ENCODE peak calls at places on chromosomes 1 and 21, in seven cellular contexts. V is NB4, X is tibial artery, F is body of pancreas, W is breast epithelium, U is BJ, L is cardiac fibroblast. Z is an unnamed sample.

GRCh38 chr1:108034396-108034795 is 69.4 kb upstream of the VAV3 start:
- DNase-seq in L (no peak), X (no peak), F (no peak), V (no peak), U (no peak), W (no peak), Z (peak)

GRCh38 chr1:3783651-3784474 is 11.3 kb downstream of the SMIM1 start:
- DNase-seq in F (no peak), U (no peak), V (no peak), X (no peak), W (peak), L (no peak), Z (no peak)

GRCh38 chr1:23344987-23345472 is 946 bp upstream of the HNRNPR start:
- DNase-seq in X (no peak), V (no peak), U (no peak), F (no peak), W (no peak), L (no peak), Z (no peak)

GRCh38 chr1:205374205-205375078 is 17.7 kb upstream of the KLHDC8A start:
- DNase-seq in L (peak), X (no peak), V (no peak), U (peak), W (no peak), F (no peak), Z (no peak)

GRCh38 chr1:40634901-40635655 is 30.4 kb downstream of the RIMS3 start:
- DNase-seq in W (no peak), F (no peak), X (no peak), U (no peak), V (no peak), L (no peak), Z (no peak)

GRCh38 chr1:237684236-237684635 is 206.5 kb downstream of the ZP4 start:
- DNase-seq in X (no peak), V (no peak), F (no peak), W (no peak), U (no peak), L (peak), Z (no peak)

GRCh38 chr1:156346636-156347035 is 8.3 kb downstream of the TSACC start:
- DNase-seq in F (no peak), L (peak), W (no peak), U (peak), V (no peak), X (no peak), Z (no peak)

GRCh38 chr21:44449473-44450363 is 5.6 kb upstream of the LRRC3 start:
- DNase-seq in W (no peak), X (peak), U (no peak), V (no peak), L (no peak), F (no peak), Z (no peak)

GRCh38 chr21:44006017-44006624 is 6.0 kb upstream of the TRAPPC10 start:
- DNase-seq in U (peak), L (peak), V (no peak), W (no peak), X (peak), F (no peak), Z (no peak)

GRCh38 chr1:18597159-18598042 is 33.2 kb upstream of the PAX7 start:
- DNase-seq in V (peak), X (no peak), L (peak), F (peak), W (no peak), U (no peak), Z (no peak)

GRCh38 chr1:24504560-24504959 is 1.9 kb downstream of the RCAN3 start:
- DNase-seq in U (no peak), F (no peak), W (no peak), L (no peak), V (no peak), X (no peak), Z (no peak)
- H3K4me3 ChIP-seq in U (no peak), F (no peak), W (no peak), L (no peak), V (no peak), X (no peak), Z (no peak)

DNA sequence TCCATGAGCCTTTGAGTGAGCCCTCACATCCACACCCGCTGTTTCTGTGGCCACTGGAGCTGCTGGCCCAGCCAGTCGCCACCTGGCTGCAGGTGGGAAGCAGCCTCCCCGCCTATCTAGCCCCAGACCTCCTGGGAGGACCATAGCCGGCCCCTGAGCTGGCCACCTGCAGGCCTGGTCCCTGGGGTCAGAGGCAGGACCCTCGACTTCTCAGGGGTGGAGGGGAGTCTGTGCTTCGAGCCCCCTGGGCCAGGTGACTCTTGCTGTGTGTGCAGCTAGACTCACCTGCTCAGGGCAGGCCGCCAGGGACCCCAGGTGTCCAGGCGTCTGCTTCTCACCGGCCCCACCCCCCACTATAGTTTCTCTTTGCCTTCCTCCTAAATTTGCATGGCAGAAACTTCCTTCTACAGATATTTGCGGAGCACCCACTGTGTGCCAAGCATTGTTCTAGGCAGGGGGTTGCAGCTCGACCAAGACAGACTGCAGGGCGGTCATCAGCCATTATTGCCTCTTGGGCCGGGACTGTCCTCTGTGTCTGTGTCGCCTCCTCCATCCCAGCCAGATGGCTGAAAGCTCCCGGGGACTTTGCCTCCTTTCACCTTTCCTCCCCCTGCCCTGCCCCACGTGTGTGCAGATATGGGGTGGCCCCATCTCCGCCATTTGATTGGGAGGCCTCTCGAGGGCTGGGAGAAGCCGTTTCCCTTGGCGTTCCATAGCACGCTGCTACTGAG is 27.3 kb downstream of the SPSB1 start:
- DNase-seq in V (no peak), W (no peak), X (no peak), L (no peak), F (no peak), U (no peak), Z (no peak)
- H3K4me3 ChIP-seq in V (no peak), W (no peak), X (peak), L (no peak), F (no peak), U (no peak), Z (no peak)

GRCh38 chr1:94244816-94245215 is 7.4 kb upstream of the ARHGAP29 start:
- DNase-seq in L (no peak), F (no peak), V (no peak), X (no peak), U (no peak), W (no peak), Z (no peak)

GRCh38 chr1:94247146-94248094 is 10.0 kb upstream of the ARHGAP29 start:
- DNase-seq in L (peak), X (peak), U (no peak), F (peak), W (peak), V (peak), Z (no peak)

GRCh38 chr1:94248956-94249688 is 11.7 kb upstream of the ARHGAP29 start:
- DNase-seq in V (no peak), F (no peak), X (no peak), W (no peak), U (no peak), L (no peak), Z (no peak)

GRCh38 chr1:94245747-94246438 is 8.5 kb upstream of the ARHGAP29 start:
- DNase-seq in L (peak), V (no peak), F (no peak), W (no peak), U (no peak), X (no peak), Z (no peak)

GRCh38 chr1:94246692-94247145 is 9.3 kb upstream of the ARHGAP29 start:
- DNase-seq in W (no peak), V (no peak), U (no peak), F (no peak), X (no peak), L (peak), Z (no peak)
- H3K4me3 ChIP-seq in W (peak), V (no peak), U (peak), F (peak), X (peak), L (peak), Z (peak)

GRCh38 chr1:89808429-89809117 is 12.3 kb upstream of the LRRC8D start:
- DNase-seq in V (no peak), W (peak), X (no peak), L (peak), U (no peak), F (no peak), Z (no peak)
- H3K4me3 ChIP-seq in V (no peak), W (no peak), X (no peak), L (no peak), U (no peak), F (no peak), Z (no peak)

GRCh38 chr1:244791061-244791460 is 44.4 kb upstream of the COX20 start:
- DNase-seq in F (no peak), X (peak), L (no peak), V (no peak), U (no peak), W (no peak), Z (no peak)

GRCh38 chr1:244792188-244792850 is 43.1 kb upstream of the COX20 start:
- DNase-seq in F (no peak), W (no peak), U (peak), L (no peak), V (no peak), X (no peak), Z (peak)

GRCh38 chr1:244789276-244789580 is 46.2 kb upstream of the COX20 start:
- DNase-seq in F (no peak), L (no peak), V (no peak), X (no peak), W (no peak), U (no peak), Z (no peak)

GRCh38 chr1:244789731-244790130 is 45.7 kb upstream of the COX20 start:
- DNase-seq in F (no peak), L (peak), V (no peak), W (no peak), U (no peak), X (no peak), Z (no peak)

DNA sequence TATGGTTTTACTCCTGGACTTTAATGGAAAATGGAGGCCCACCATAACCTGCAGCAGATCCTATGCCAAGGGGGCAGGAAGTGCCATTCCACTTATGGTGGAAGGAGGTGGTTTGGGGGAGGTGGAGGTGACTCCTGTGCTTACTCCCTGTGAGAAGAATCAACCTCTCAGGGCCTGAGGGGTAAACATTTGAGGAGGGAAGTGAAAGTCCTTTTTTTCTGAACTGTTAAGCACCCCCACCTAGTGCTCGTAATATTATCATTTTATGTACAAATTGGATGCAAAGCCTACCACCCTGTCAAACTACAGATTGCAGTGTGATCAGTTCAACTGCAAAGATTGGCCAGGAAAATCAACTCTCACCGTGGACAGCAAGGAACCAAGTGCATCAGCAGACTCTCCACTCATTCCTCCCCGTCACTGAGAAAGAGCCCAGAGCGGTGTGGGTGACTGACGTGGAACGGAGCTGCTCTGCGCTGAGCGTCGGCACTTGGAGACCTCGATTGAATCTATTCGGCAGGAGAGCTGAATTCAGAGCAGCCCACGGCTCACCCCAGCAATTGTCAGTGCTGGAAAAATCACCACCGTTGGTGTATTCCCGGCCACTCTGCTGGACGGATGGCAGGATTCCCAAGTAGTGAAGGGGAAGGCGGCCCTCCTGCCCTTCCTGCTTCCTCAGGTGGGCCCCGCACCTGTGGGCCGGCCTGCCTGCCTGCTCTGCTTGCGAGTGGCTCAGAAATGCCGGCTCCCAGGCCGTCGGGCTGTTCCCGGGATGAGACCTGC is 46.8 kb upstream of the COX20 start:
- DNase-seq in X (no peak), V (no peak), U (no peak), F (no peak), L (no peak), W (no peak), Z (no peak)
- H3K4me3 ChIP-seq in X (no peak), V (no peak), U (no peak), F (no peak), L (no peak), W (no peak), Z (no peak)

DNA sequence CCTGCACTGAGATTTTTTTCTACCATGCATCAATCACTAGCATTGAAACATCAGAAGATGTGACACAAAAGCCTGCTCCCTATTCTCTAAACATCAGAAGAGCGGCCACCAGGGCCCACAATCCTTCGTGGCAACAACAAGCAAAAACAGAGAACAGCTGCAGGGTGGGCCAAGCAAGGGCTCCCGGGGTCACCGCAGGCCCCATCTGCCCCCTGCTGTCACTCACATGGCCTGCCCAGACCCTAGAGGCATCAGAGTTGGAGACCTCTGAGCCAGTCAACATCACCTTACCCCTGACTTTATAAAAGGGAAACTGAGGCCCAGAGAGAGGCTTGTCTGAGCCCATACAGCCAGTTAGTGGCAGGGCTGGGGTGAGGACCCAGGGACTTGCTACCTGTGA is 1.8 kb downstream of the LAPTM5 start:
- DNase-seq in L (no peak), U (no peak), X (no peak), F (no peak), W (no peak), V (no peak), Z (no peak)
- H3K4me3 ChIP-seq in L (no peak), U (no peak), X (peak), F (no peak), W (peak), V (peak), Z (no peak)

GRCh38 chr1:160954158-160955104 is at the start of gene ITLN2:
- DNase-seq in F (peak), V (peak), L (peak), X (no peak), W (no peak), U (no peak), Z (no peak)
- H3K4me3 ChIP-seq in F (no peak), V (no peak), L (no peak), X (no peak), W (no peak), U (no peak), Z (no peak)

GRCh38 chr1:69492286-69492685 is 75.4 kb upstream of the LRRC7 start:
- DNase-seq in X (no peak), F (no peak), L (no peak), V (no peak), W (no peak), U (no peak), Z (no peak)

GRCh38 chr1:69499203-69499803 is 68.4 kb upstream of the LRRC7 start:
- DNase-seq in U (no peak), L (no peak), F (no peak), X (no peak), W (no peak), V (no peak), Z (no peak)

GRCh38 chr1:69497847-69498246 is 69.9 kb upstream of the LRRC7 start:
- DNase-seq in L (no peak), U (no peak), F (no peak), W (no peak), X (no peak), V (no peak), Z (no peak)

GRCh38 chr1:69494171-69494570 is 73.6 kb upstream of the LRRC7 start:
- DNase-seq in F (no peak), W (no peak), L (no peak), U (no peak), X (no peak), V (no peak), Z (no peak)
- H3K4me3 ChIP-seq in F (no peak), W (no peak), L (no peak), U (no peak), X (no peak), V (no peak), Z (no peak)